ENCODE peak calls at places on chromosomes 4 and X, in five cellular contexts. One of them, this sample, is unnamed.
A peak's percentile ranks its signal among the peaks of the same experiment; 100 is the strongest.

GRCh38 chrX:153766098-153766817 is 2.2 kb downstream of the PLXNB3 start:
- DNase-seq in adrenal gland: peak; percentile 65
- DNase-seq in GM06990: peak; percentile 13
- DNase-seq in dorsolateral prefrontal cortex: peak; percentile 72
- DNase-seq in astrocyte: peak; percentile 61
- DNase-seq in this sample: peak; percentile 49

GRCh38 chr4:53804719-53805118 is 213.4 kb upstream of the LNX1 start:
- DNase-seq in dorsolateral prefrontal cortex: peak; percentile 30
- DNase-seq in adrenal gland: no peak
- DNase-seq in astrocyte: no peak
- DNase-seq in GM06990: peak; percentile 3
- DNase-seq in this sample: peak; percentile 37

GRCh38 chrX:69618803-69619202 is 2.9 kb downstream of the EDA start:
- DNase-seq in dorsolateral prefrontal cortex: peak; percentile 23
- DNase-seq in astrocyte: no peak
- DNase-seq in adrenal gland: peak; percentile 28
- DNase-seq in GM06990: peak; percentile 1
- DNase-seq in this sample: peak; percentile 38

GRCh38 chrX:46665232-46666162 is 91.9 kb downstream of the CHST7 start:
- DNase-seq in astrocyte: no peak
- DNase-seq in adrenal gland: no peak
- DNase-seq in GM06990: no peak
- DNase-seq in dorsolateral prefrontal cortex: no peak
- DNase-seq in this sample: peak; percentile 85

GRCh38 chrX:108028854-108029253 is 16.0 kb upstream of the VSIG1 start:
- DNase-seq in astrocyte: no peak
- DNase-seq in GM06990: no peak
- DNase-seq in dorsolateral prefrontal cortex: no peak
- DNase-seq in adrenal gland: no peak
- DNase-seq in this sample: no peak

GRCh38 chr4:142164767-142165500 is 528.6 kb downstream of the IL15 start:
- DNase-seq in GM06990: no peak
- DNase-seq in dorsolateral prefrontal cortex: no peak
- DNase-seq in astrocyte: no peak
- DNase-seq in adrenal gland: no peak
- DNase-seq in this sample: no peak

GRCh38 chrX:137081239-137081638 is 47.4 kb upstream of the GPR101 start:
- DNase-seq in GM06990: no peak
- DNase-seq in adrenal gland: no peak
- DNase-seq in dorsolateral prefrontal cortex: no peak
- DNase-seq in astrocyte: no peak
- DNase-seq in this sample: no peak

GRCh38 chr4:156377036-156377700 is 423.5 kb upstream of the CTSO start:
- DNase-seq in astrocyte: peak; percentile 88
- DNase-seq in GM06990: no peak
- DNase-seq in dorsolateral prefrontal cortex: no peak
- DNase-seq in adrenal gland: no peak
- DNase-seq in this sample: no peak

GRCh38 chr4:55706526-55706925 is 70.4 kb upstream of the NMU start:
- DNase-seq in adrenal gland: no peak
- DNase-seq in astrocyte: no peak
- DNase-seq in dorsolateral prefrontal cortex: no peak
- DNase-seq in GM06990: no peak
- DNase-seq in this sample: no peak

GRCh38 chrX:98203800-98204199 is 1320.1 kb downstream of the RPA4 start:
- DNase-seq in astrocyte: peak; percentile 3
- DNase-seq in GM06990: no peak
- DNase-seq in adrenal gland: no peak
- DNase-seq in dorsolateral prefrontal cortex: no peak
- DNase-seq in this sample: peak; percentile 36

GRCh38 chr4:123986268-123986798 is 589.7 kb downstream of the SPRY1 start:
- DNase-seq in GM06990: no peak
- DNase-seq in astrocyte: peak; percentile 97
- DNase-seq in adrenal gland: peak; percentile 43
- DNase-seq in dorsolateral prefrontal cortex: no peak
- DNase-seq in this sample: peak; percentile 74

GRCh38 chrX:143945171-143945570 is 61.3 kb downstream of the UBE2NL start:
- DNase-seq in GM06990: no peak
- DNase-seq in adrenal gland: no peak
- DNase-seq in dorsolateral prefrontal cortex: no peak
- DNase-seq in astrocyte: no peak
- DNase-seq in this sample: peak; percentile 64

GRCh38 chr4:146095091-146095690 is 80.3 kb upstream of the LSM6 start:
- DNase-seq in astrocyte: peak; percentile 12
- DNase-seq in GM06990: no peak
- DNase-seq in adrenal gland: no peak
- DNase-seq in dorsolateral prefrontal cortex: peak; percentile 13
- DNase-seq in this sample: peak; percentile 70

GRCh38 chrX:150362599-150363481 is at the start of gene MAMLD1:
- DNase-seq in dorsolateral prefrontal cortex: peak; percentile 74
- DNase-seq in astrocyte: peak; percentile 79
- DNase-seq in adrenal gland: peak; percentile 72
- DNase-seq in GM06990: no peak
- DNase-seq in this sample: peak; percentile 62

GRCh38 chr4:82372502-82372873 is 1.3 kb downstream of the HNRNPD start:
- DNase-seq in adrenal gland: no peak
- DNase-seq in astrocyte: peak; percentile 15
- DNase-seq in dorsolateral prefrontal cortex: peak; percentile 27
- DNase-seq in GM06990: no peak
- DNase-seq in this sample: peak; percentile 22

GRCh38 chr4:139814285-139815015 is 148.8 kb downstream of the MGST2 start:
- DNase-seq in dorsolateral prefrontal cortex: no peak
- DNase-seq in astrocyte: peak; percentile 48
- DNase-seq in adrenal gland: peak; percentile 63
- DNase-seq in GM06990: no peak
- DNase-seq in this sample: peak; percentile 68

GRCh38 chr4:48898733-48899431 is 7.7 kb downstream of the OCIAD2 start:
- DNase-seq in dorsolateral prefrontal cortex: no peak
- DNase-seq in astrocyte: peak; percentile 58
- DNase-seq in adrenal gland: no peak
- DNase-seq in GM06990: no peak
- DNase-seq in this sample: peak; percentile 34

GRCh38 chr4:141229408-141230101 is 8.9 kb downstream of the ZNF330 start:
- DNase-seq in GM06990: no peak
- DNase-seq in astrocyte: no peak
- DNase-seq in adrenal gland: no peak
- DNase-seq in dorsolateral prefrontal cortex: no peak
- DNase-seq in this sample: peak; percentile 86

GRCh38 chr4:170741856-170742255 is 652.1 kb upstream of the AADAT start:
- DNase-seq in astrocyte: peak; percentile 51
- DNase-seq in adrenal gland: no peak
- DNase-seq in GM06990: no peak
- DNase-seq in dorsolateral prefrontal cortex: no peak
- DNase-seq in this sample: peak; percentile 31

GRCh38 chr4:8533274-8533865 is 46.8 kb upstream of the GPR78 start:
- DNase-seq in adrenal gland: no peak
- DNase-seq in dorsolateral prefrontal cortex: no peak
- DNase-seq in astrocyte: no peak
- DNase-seq in GM06990: no peak
- DNase-seq in this sample: peak; percentile 3

GRCh38 chr4:184396570-184397515 is 77.5 kb downstream of the IRF2 start:
- DNase-seq in dorsolateral prefrontal cortex: no peak
- DNase-seq in adrenal gland: no peak
- DNase-seq in GM06990: no peak
- DNase-seq in astrocyte: no peak
- DNase-seq in this sample: no peak

GRCh38 chrX:47941423-47941822 is 62.4 kb downstream of the ZNF182 start:
- DNase-seq in GM06990: peak; percentile 35
- DNase-seq in dorsolateral prefrontal cortex: no peak
- DNase-seq in astrocyte: no peak
- DNase-seq in adrenal gland: no peak
- DNase-seq in this sample: no peak

GRCh38 chr4:55125763-55126541 is 557 bp upstream of the KDR start:
- DNase-seq in adrenal gland: no peak
- DNase-seq in dorsolateral prefrontal cortex: no peak
- DNase-seq in GM06990: no peak
- DNase-seq in astrocyte: peak; percentile 14
- DNase-seq in this sample: no peak

GRCh38 chr4:140296871-140297570 is 76.4 kb upstream of the SCOC start:
- DNase-seq in astrocyte: peak; percentile 39
- DNase-seq in GM06990: no peak
- DNase-seq in dorsolateral prefrontal cortex: no peak
- DNase-seq in adrenal gland: peak; percentile 56
- DNase-seq in this sample: peak; percentile 68

GRCh38 chrX:23503835-23504539 is 163.3 kb upstream of the PRDX4 start:
- DNase-seq in adrenal gland: peak; percentile 77
- DNase-seq in dorsolateral prefrontal cortex: peak; percentile 14
- DNase-seq in GM06990: no peak
- DNase-seq in astrocyte: peak; percentile 91
- DNase-seq in this sample: peak; percentile 88

GRCh38 chr4:83781434-83781833 is 245.5 kb downstream of the GPAT3 start:
- DNase-seq in astrocyte: no peak
- DNase-seq in dorsolateral prefrontal cortex: no peak
- DNase-seq in adrenal gland: no peak
- DNase-seq in GM06990: no peak
- DNase-seq in this sample: no peak

GRCh38 chr4:151641167-151641566 is 119.6 kb downstream of the GATB start:
- DNase-seq in adrenal gland: no peak
- DNase-seq in dorsolateral prefrontal cortex: no peak
- DNase-seq in astrocyte: peak; percentile 45
- DNase-seq in GM06990: no peak
- DNase-seq in this sample: peak; percentile 82

GRCh38 chr4:55013431-55013955 is 111.9 kb downstream of the KDR start:
- DNase-seq in astrocyte: peak; percentile 22
- DNase-seq in adrenal gland: no peak
- DNase-seq in GM06990: no peak
- DNase-seq in dorsolateral prefrontal cortex: no peak
- DNase-seq in this sample: peak; percentile 27

GRCh38 chr4:24973471-24974251 is 57.1 kb downstream of the LGI2 start:
- DNase-seq in dorsolateral prefrontal cortex: no peak
- DNase-seq in GM06990: no peak
- DNase-seq in adrenal gland: peak; percentile 57
- DNase-seq in astrocyte: no peak
- DNase-seq in this sample: peak; percentile 81

GRCh38 chr4:8602686-8603430 is 10.3 kb downstream of the CPZ start:
- DNase-seq in astrocyte: no peak
- DNase-seq in dorsolateral prefrontal cortex: no peak
- DNase-seq in GM06990: no peak
- DNase-seq in adrenal gland: no peak
- DNase-seq in this sample: no peak

GRCh38 chr4:76920715-76921114 is 22.8 kb upstream of the SOWAHB start:
- DNase-seq in adrenal gland: no peak
- DNase-seq in GM06990: no peak
- DNase-seq in dorsolateral prefrontal cortex: no peak
- DNase-seq in astrocyte: no peak
- DNase-seq in this sample: no peak

DNA sequence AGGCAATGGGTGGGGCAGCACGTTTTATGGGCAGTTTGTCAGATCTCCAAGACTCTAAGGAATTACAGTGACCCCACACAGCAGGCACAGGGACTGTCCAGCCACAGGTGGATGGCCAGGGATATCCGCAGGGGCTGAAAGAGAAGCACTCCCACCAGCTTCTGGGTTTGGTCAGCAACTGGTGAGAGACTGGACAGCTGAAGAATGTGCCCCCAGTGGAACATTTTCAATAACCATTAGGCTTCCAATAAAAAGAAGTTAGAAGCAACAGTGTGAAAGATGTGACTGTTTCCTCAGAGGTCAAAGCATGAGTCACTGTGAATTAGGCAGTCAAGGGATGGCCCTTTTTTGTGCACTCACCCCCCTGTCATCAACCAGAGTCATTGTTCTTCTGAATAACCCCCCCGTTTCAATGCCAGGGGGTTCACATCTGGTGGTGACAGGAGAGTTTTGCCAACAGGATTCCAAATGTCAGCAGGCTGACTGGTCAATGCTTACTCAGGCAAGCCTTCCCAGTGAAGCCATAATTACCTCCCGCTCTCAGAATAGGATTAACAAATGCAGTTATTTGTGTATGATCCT is 74.5 kb upstream of the SH3RF1 start:
- DNase-seq in dorsolateral prefrontal cortex: peak; percentile 69
- DNase-seq in GM06990: no peak
- DNase-seq in adrenal gland: peak; percentile 23
- DNase-seq in astrocyte: peak; percentile 75
- DNase-seq in this sample: peak; percentile 86
- TF ChIP-seq CTCF in dorsolateral prefrontal cortex: no peak
- TF ChIP-seq CTCF in GM06990: no peak
- TF ChIP-seq CTCF in adrenal gland: no peak
- TF ChIP-seq CTCF in astrocyte: no peak
- TF ChIP-seq CTCF in this sample: no peak

GRCh38 chr4:177008071-177008835 is 215.5 kb upstream of the VEGFC start:
- DNase-seq in dorsolateral prefrontal cortex: no peak
- DNase-seq in adrenal gland: no peak
- DNase-seq in GM06990: no peak
- DNase-seq in astrocyte: peak; percentile 71
- DNase-seq in this sample: peak; percentile 90
- H3K4me3 ChIP-seq in dorsolateral prefrontal cortex: no peak overlapping the region
- H3K4me3 ChIP-seq in adrenal gland: no peak overlapping the region
- H3K4me3 ChIP-seq in GM06990: no peak overlapping the region
- H3K4me3 ChIP-seq in astrocyte: no peak overlapping the region
- H3K4me3 ChIP-seq in this sample: no peak overlapping the region

DNA sequence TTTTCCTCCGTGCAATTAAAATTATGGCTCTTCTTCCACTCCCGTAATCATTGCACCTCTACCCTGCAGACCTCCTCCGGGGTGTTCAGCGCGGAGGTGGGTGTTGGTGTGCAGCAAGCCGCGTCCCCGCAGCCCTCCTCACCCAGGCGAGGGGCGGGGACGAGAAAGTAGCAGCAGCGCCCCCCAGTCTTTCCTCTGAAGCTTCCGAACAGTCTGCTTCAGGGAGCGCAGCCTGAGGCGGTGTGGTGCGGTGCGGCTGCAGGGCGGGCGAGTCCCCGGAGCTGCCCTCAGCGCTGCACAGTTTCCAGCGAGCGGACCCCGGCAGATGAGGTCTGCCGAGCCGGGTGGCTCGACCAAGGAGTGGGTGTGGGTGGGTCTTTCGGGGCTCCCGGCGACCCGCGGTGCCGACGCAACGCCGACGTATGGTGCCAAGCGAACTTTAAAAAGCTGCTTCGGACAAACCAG is at the start of gene FRAS1:
- DNase-seq in adrenal gland: no peak
- DNase-seq in dorsolateral prefrontal cortex: peak; percentile 12
- DNase-seq in astrocyte: peak; percentile 22
- DNase-seq in GM06990: peak; percentile 20
- DNase-seq in this sample: no peak
- H3K27me3 ChIP-seq in adrenal gland: peaks cover 13% of the 10 kb centered on the region
- H3K27me3 ChIP-seq in dorsolateral prefrontal cortex: peaks cover 3% of the 10 kb centered on the region
- H3K27me3 ChIP-seq in astrocyte: peaks cover 14% of the 10 kb centered on the region
- H3K27me3 ChIP-seq in GM06990: no peaks in the 10 kb centered on the region
- H3K27me3 ChIP-seq in this sample: no peaks in the 10 kb centered on the region

DNA sequence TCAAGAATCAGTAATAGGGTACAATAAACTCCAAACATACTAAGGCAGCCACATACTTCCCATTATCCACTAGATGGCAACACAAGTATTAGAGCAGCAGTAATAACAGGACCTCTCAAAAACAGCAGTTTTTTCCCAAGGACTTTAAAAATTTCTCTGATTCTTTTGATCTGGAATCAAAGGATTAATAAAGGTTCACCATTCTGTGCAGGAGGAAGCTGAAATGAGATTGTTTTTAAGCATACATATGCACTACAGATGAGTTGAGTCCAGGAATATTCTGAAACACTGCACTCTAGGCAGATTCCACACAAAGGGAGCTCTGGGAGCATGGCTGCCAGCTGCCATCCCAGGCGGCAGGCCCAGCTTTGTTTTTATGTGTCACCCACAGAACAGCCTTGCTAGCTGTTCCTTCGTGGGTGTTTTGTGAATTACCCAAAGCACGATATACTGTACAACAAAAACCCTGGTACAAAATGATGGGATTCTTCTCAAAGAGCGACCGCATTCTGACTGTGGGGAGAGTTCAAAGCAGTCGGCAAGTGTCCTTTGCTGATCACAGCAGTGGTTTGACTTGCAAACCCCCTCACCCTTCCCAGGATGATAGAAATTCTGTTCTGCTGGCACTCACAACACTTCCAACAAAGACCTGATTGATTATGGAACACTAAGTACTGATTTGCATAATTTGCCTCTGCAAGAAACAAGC is 61.0 kb downstream of the STX18 start:
- DNase-seq in dorsolateral prefrontal cortex: peak; percentile 91
- DNase-seq in adrenal gland: peak; percentile 25
- DNase-seq in astrocyte: no peak
- DNase-seq in GM06990: no peak
- DNase-seq in this sample: peak; percentile 6
- TF ChIP-seq CTCF in dorsolateral prefrontal cortex: peak; percentile 66
- TF ChIP-seq CTCF in adrenal gland: peak; percentile 34
- TF ChIP-seq CTCF in astrocyte: peak; percentile 68
- TF ChIP-seq CTCF in GM06990: peak; percentile 31
- TF ChIP-seq CTCF in this sample: no peak

This sample was measured in bronchial epithelial cell.